ENCODE peak calls at places on chromosome 18, in ten cellular contexts. A is A549, O is left ventricle myocardium inferior, L is cardiac fibroblast, R is HFF-Myc, Q is neural progenitor cell, V is MM.1S, P is kidney, H is HepG2, C is left lung. N is an unnamed sample.

GRCh38 chr18:46338761-46339160 is 234.6 kb downstream of the HAUS1 start:
- DNase-seq in Q (peak), V (no peak), A (no peak), P (no peak), L (no peak), O (no peak), C (no peak), R (no peak), H (no peak), N (no peak)

GRCh38 chr18:3985664-3986063 is 469.4 kb downstream of the DLGAP1 start:
- DNase-seq in R (peak), H (no peak), A (no peak), C (no peak), Q (no peak), L (peak), V (no peak), P (no peak), O (no peak), N (no peak)

GRCh38 chr18:2147866-2148265 is 423.4 kb downstream of the METTL4 start:
- DNase-seq in A (no peak), P (no peak), V (no peak), L (peak), O (peak), H (no peak), Q (no peak), C (peak), R (peak), N (no peak)

GRCh38 chr18:36752929-36753865 is 75.6 kb downstream of the TPGS2 start:
- DNase-seq in P (no peak), A (no peak), V (no peak), C (no peak), L (peak), R (no peak), Q (no peak), O (no peak), H (no peak), N (no peak)

GRCh38 chr18:5466256-5466655 is 77.5 kb downstream of the EPB41L3 start:
- DNase-seq in L (no peak), V (no peak), H (no peak), Q (no peak), C (no peak), A (no peak), R (no peak), O (no peak), P (no peak), N (no peak)

GRCh38 chr18:36389027-36389426 is 91.5 kb downstream of the FHOD3 start:
- DNase-seq in Q (no peak), H (no peak), R (no peak), C (no peak), V (no peak), P (no peak), L (no peak), A (no peak), O (no peak), N (no peak)

GRCh38 chr18:73774836-73775509 is 372.7 kb downstream of the FBXO15 start:
- DNase-seq in L (no peak), H (no peak), O (no peak), Q (peak), C (no peak), P (no peak), A (peak), V (no peak), R (no peak), N (no peak)

GRCh38 chr18:43919565-43919964 is 642.3 kb upstream of the SYT4 start:
- DNase-seq in R (no peak), A (no peak), H (no peak), O (no peak), C (no peak), Q (no peak), P (no peak), L (peak), V (no peak), N (no peak)

GRCh38 chr18:2326999-2327398 is 244.3 kb downstream of the METTL4 start:
- DNase-seq in Q (no peak), L (peak), P (no peak), A (no peak), H (no peak), R (no peak), O (no peak), C (no peak), V (no peak), N (no peak)

GRCh38 chr18:72407048-72407447 is 137.1 kb downstream of the CBLN2 start:
- DNase-seq in P (no peak), R (no peak), Q (no peak), H (no peak), L (no peak), O (no peak), A (no peak), C (no peak), V (peak), N (no peak)

GRCh38 chr18:78696698-78697435 is 282.8 kb upstream of the SALL3 start:
- DNase-seq in Q (no peak), P (no peak), C (no peak), V (no peak), R (no peak), A (no peak), L (no peak), O (no peak), H (no peak), N (no peak)

GRCh38 chr18:47748093-47748796 is 182.2 kb downstream of the SMAD2 start:
- DNase-seq in V (no peak), R (no peak), O (no peak), A (no peak), C (no peak), L (no peak), H (no peak), Q (no peak), P (no peak), N (no peak)

GRCh38 chr18:28175930-28176673 is 828 bp downstream of the CDH2 start:
- DNase-seq in C (no peak), Q (peak), H (no peak), R (no peak), L (peak), A (peak), O (peak), V (peak), P (no peak), N (no peak)

GRCh38 chr18:28365406-28365805 is 188.5 kb upstream of the CDH2 start:
- DNase-seq in C (no peak), P (no peak), O (no peak), A (no peak), R (no peak), V (no peak), H (no peak), Q (no peak), L (peak), N (no peak)

GRCh38 chr18:54835944-54836343 is 7.7 kb downstream of the RAB27B start:
- DNase-seq in C (no peak), L (no peak), O (no peak), R (no peak), H (no peak), V (no peak), P (no peak), A (no peak), Q (no peak), N (no peak)

GRCh38 chr18:39871976-39872375 is 2083.1 kb upstream of the PIK3C3 start:
- DNase-seq in L (no peak), O (no peak), V (no peak), R (no peak), P (no peak), C (no peak), Q (no peak), H (no peak), A (no peak), N (no peak)

GRCh38 chr18:79748321-79749157 is 49.2 kb upstream of the KCNG2 start:
- DNase-seq in A (no peak), O (no peak), R (no peak), V (no peak), Q (no peak), C (peak), H (no peak), P (no peak), L (no peak), N (no peak)

GRCh38 chr18:23619388-23619873 is 33.1 kb upstream of the NPC1 start:
- DNase-seq in O (peak), V (no peak), Q (peak), H (no peak), C (peak), R (no peak), A (no peak), P (no peak), L (peak), N (peak)

GRCh38 chr18:55592106-55592505 is 4.1 kb upstream of the TCF4 start:
- DNase-seq in L (no peak), O (no peak), A (no peak), P (no peak), Q (no peak), V (no peak), R (no peak), C (no peak), H (no peak), N (no peak)

GRCh38 chr18:59547691-59548182 is 149.5 kb downstream of the CCBE1 start:
- DNase-seq in C (no peak), R (no peak), L (peak), Q (peak), H (no peak), O (no peak), P (no peak), V (peak), A (no peak), N (peak)

GRCh38 chr18:51194604-51195003 is 2.9 kb downstream of the MEX3C start:
- DNase-seq in A (no peak), V (peak), O (no peak), C (no peak), Q (peak), H (no peak), P (no peak), L (peak), R (no peak), N (peak)

GRCh38 chr18:75462178-75462832 is 34.8 kb upstream of the SMIM21 start:
- DNase-seq in L (no peak), A (no peak), H (no peak), R (no peak), C (no peak), Q (no peak), O (peak), V (no peak), P (no peak), N (no peak)

GRCh38 chr18:39561136-39561535 is 1995.5 kb upstream of the CELF4 start:
- DNase-seq in Q (no peak), O (no peak), L (peak), R (no peak), P (no peak), C (no peak), V (no peak), A (no peak), H (no peak), N (no peak)

GRCh38 chr18:31101148-31102019 is 837 bp downstream of the DSC2 start:
- DNase-seq in L (peak), A (peak), V (no peak), O (peak), H (peak), Q (peak), R (no peak), C (peak), P (peak), N (no peak)

GRCh38 chr18:12518326-12518725 is 110.6 kb downstream of the PRELID3A start:
- DNase-seq in R (no peak), Q (no peak), V (no peak), L (peak), C (no peak), P (no peak), H (peak), A (no peak), O (no peak), N (no peak)

GRCh38 chr18:56315363-56315762 is 323.0 kb downstream of the TXNL1 start:
- DNase-seq in V (no peak), A (no peak), H (no peak), O (no peak), P (no peak), R (no peak), Q (no peak), C (no peak), L (peak), N (no peak)

GRCh38 chr18:60372598-60372997 is at the start of gene MC4R:
- DNase-seq in A (peak), Q (peak), P (no peak), C (peak), O (peak), V (no peak), R (peak), L (peak), H (no peak), N (no peak)

GRCh38 chr18:11739893-11740292 is 50.8 kb downstream of the GNAL start:
- DNase-seq in Q (no peak), C (no peak), O (no peak), R (no peak), H (no peak), V (no peak), L (no peak), P (no peak), A (no peak), N (no peak)

GRCh38 chr18:35616664-35617423 is 35.3 kb downstream of the GALNT1 start:
- DNase-seq in O (no peak), C (peak), A (peak), L (peak), P (no peak), V (peak), H (no peak), R (peak), Q (no peak), N (peak)

GRCh38 chr18:78934551-78935225 is 44.9 kb upstream of the SALL3 start:
- DNase-seq in O (no peak), V (no peak), C (no peak), R (no peak), L (no peak), A (no peak), H (no peak), P (peak), Q (no peak), N (no peak)

GRCh38 chr18:63028380-63028779 is 291.2 kb downstream of the BCL2 start:
- DNase-seq in H (no peak), C (no peak), R (no peak), P (no peak), Q (no peak), A (no peak), V (no peak), L (no peak), O (no peak), N (no peak)

GRCh38 chr18:45588284-45588683 is 27.0 kb upstream of the SLC14A2 start:
- DNase-seq in P (no peak), C (no peak), L (peak), R (peak), O (no peak), V (no peak), A (no peak), H (no peak), Q (no peak), N (no peak)

GRCh38 chr18:8212893-8213805 is 396.1 kb upstream of the RAB12 start:
- DNase-seq in R (no peak), C (no peak), P (no peak), L (peak), A (no peak), Q (no peak), O (no peak), H (no peak), V (no peak), N (no peak)

GRCh38 chr18:6751207-6751606 is 21.7 kb downstream of the ARHGAP28 start:
- DNase-seq in C (no peak), V (no peak), H (no peak), L (no peak), P (no peak), O (no peak), A (no peak), R (no peak), Q (no peak), N (no peak)

GRCh38 chr18:12599966-12600365 is 57.9 kb downstream of the SPIRE1 start:
- DNase-seq in R (no peak), O (no peak), C (no peak), L (no peak), H (no peak), A (no peak), V (no peak), P (no peak), Q (no peak), N (no peak)

GRCh38 chr18:11412790-11413189 is 196.6 kb upstream of the SLC35G4 start:
- DNase-seq in V (no peak), O (no peak), Q (no peak), A (no peak), C (no peak), R (peak), L (no peak), P (no peak), H (no peak), N (no peak)

GRCh38 chr18:22179174-22179573 is 9.8 kb downstream of the GATA6 start:
- DNase-seq in P (no peak), C (no peak), Q (no peak), H (no peak), L (peak), V (no peak), A (no peak), R (no peak), O (no peak), N (no peak)
- H3K4me3 ChIP-seq in P (no peak), C (no peak), Q (no peak), H (no peak), L (no peak), V (no peak), A (no peak), R (no peak), O (peak), N (no peak)

DNA sequence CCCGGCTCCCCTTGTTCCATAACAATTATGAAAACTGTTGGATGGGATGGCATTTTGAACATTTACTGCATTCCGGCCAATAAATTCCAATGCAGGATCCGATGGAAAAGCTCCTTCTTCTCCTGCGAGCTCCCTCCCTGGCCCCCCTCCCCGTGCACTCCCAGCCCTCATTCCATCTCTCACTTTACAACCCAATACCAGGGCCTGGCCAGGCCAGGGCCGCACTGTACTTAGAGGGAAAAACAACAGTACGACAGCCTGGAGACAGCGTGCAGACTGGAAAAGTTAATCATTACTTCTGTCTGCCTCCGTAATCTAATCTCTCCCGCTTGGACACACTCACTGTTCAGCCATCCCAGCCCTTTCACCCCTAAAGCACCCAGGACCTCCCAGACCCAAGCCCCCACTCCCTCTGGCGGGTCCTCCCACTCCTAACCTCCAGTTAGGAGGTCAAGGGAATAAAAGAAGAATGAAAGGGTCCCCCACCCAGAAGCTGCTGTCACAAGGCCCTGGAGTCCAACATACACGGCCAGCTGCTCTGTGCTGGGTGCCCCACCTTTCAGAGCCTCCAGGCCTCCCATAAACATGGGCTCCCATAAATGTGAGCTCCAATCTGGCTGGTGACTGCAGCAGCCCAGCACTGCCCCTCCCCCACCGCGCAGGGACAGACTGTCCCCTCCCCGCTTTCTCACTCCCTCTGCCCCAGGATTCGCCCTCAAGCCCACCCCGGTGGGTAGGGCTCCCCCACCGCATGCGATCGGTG is 20.6 kb downstream of the SMAD7 start:
- DNase-seq in R (no peak), O (no peak), A (peak), C (no peak), Q (peak), P (peak), L (peak), V (no peak), H (peak), N (no peak)
- TF ChIP-seq CTCF in R (no peak), O (no peak), A (no peak), C (no peak), Q (no peak), P (no peak), L (no peak), V (no peak), H (peak), N (no peak)

DNA sequence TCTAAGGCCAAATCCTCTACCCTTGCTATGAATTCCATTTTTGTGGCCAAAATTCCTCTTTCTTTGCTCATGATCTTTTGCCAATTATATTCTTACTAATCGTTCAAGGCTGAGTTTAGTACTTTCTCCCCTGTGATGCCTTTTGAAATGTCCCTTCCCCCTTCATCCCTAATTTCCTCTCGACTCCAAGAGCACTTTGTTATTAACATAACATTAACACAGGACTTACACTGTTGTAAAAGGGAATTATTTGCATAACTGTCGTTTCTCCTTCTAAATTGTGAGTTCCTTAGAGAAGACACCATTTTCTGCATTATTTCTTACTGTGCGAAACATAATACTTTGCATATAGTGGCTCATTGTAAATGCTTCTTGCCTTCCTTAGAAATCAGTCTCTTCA is 133.3 kb downstream of the KCTD1 start:
- DNase-seq in O (no peak), L (no peak), C (no peak), Q (no peak), H (no peak), R (no peak), A (no peak), V (no peak), P (no peak), N (no peak)
- H3K4me3 ChIP-seq in O (no peak), L (no peak), C (no peak), Q (no peak), H (no peak), R (no peak), A (no peak), V (no peak), P (no peak), N (no peak)

GRCh38 chr18:65725421-65726050 is 25.3 kb upstream of the CDH7 start:
- DNase-seq in P (no peak), O (no peak), R (no peak), Q (peak), C (no peak), A (no peak), L (no peak), V (peak), H (peak), N (peak)
- TF ChIP-seq CTCF in P (no peak), O (peak), R (no peak), Q (peak), C (no peak), A (peak), L (no peak), V (peak), H (peak), N (no peak)

DNA sequence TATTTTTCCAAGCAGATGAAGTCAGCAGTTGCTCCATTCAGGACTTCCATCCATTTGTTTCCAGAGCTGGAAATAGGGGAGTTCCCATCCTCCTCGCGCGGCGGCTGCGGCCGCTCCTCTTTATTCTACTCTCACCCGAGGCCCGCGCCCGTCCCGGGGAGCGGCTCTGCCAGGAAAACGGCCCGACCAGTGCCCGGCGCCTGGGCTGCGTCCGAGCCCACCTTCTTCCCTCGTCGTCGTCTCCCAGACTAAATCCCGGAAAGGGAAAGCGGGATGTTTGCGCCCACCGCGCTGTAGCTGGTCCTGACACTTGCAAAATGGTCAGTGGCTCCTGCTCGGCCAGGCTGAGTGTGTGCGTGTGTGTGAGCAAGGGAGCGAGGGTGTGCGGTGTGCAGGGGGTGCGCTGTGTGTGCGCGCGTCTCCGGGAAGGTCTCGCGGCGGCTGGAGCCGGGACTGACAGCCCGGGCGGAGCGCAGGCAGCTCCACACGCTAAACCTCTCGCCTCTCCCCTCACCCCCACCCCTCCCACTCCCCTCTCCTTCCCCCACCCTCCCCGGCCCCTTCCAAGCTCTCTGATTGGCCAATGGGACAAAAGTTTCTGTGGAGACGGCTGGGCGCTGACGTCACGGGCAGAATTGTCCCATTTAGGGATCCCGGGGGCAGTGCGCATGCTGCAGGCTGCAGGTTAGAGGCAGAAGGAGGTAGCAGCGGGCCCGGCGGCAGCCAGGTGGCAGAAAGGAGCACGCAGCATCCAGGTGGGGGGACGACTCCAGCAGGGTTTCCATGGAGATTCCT is at the start of gene NOL4:
- DNase-seq in Q (peak), A (no peak), R (no peak), H (peak), L (peak), O (no peak), P (peak), V (no peak), C (peak), N (peak)
- H3K4me3 ChIP-seq in Q (peak), A (no peak), R (no peak), H (peak), L (peak), O (peak), P (peak), V (no peak), C (peak), N (peak)

GRCh38 chr18:52200406-52200805 is 139.6 kb upstream of the DCC start:
- DNase-seq in P (no peak), A (no peak), O (no peak), V (no peak), H (no peak), R (no peak), C (no peak), L (no peak), Q (no peak), N (no peak)
- TF ChIP-seq CTCF in P (no peak), A (no peak), O (no peak), V (no peak), H (no peak), R (no peak), C (no peak), L (no peak), Q (no peak), N (no peak)